ENCODE peak calls at places on chromosomes 5 and 9, in seven cellular contexts. E, Z, G, D, M, Y and Q are unnamed samples.

GRCh38 chr5:109253262-109253661 is 156.5 kb downstream of the PJA2 start:
- DNase-seq in E (no peak), Z (no peak), G (no peak), D (no peak), M (no peak), Y (no peak), Q (no peak)

GRCh38 chr5:136484808-136485207 is 119.5 kb upstream of the TRPC7 start:
- DNase-seq in E (no peak), Z (no peak), G (no peak), D (no peak), M (no peak), Y (no peak), Q (no peak)

GRCh38 chr5:128539038-128539429 is 989 bp upstream of the FBN2 start:
- DNase-seq in E (no peak), Z (no peak), G (peak), D (no peak), M (no peak), Y (peak), Q (no peak)

GRCh38 chr5:180803181-180804128 is 849 bp upstream of the MGAT1 start:
- DNase-seq in E (peak), Z (no peak), G (peak), D (peak), M (no peak), Y (no peak), Q (peak)

GRCh38 chr9:133545494-133546286 is 11.2 kb downstream of the ADAMTSL2 start:
- DNase-seq in E (no peak), Z (no peak), G (peak), D (peak), M (no peak), Y (no peak), Q (no peak)

GRCh38 chr5:126499278-126499677 is 76.1 kb downstream of the GRAMD2B start:
- DNase-seq in E (no peak), Z (no peak), G (no peak), D (no peak), M (no peak), Y (no peak), Q (no peak)

GRCh38 chr9:126122901-126123616 is 203.6 kb upstream of the MVB12B start:
- DNase-seq in E (no peak), Z (no peak), G (no peak), D (no peak), M (no peak), Y (no peak), Q (no peak)

GRCh38 chr5:148255456-148255855 is 13.1 kb upstream of the SPINK13 start:
- DNase-seq in E (no peak), Z (no peak), G (no peak), D (no peak), M (peak), Y (no peak), Q (no peak)

GRCh38 chr5:92641031-92641962 is 939.7 kb downstream of the NR2F1-AS1 start:
- DNase-seq in E (no peak), Z (no peak), G (peak), D (no peak), M (peak), Y (no peak), Q (no peak)

GRCh38 chr9:92626484-92626883 is 43.4 kb downstream of the IPPK start:
- DNase-seq in E (no peak), Z (no peak), G (no peak), D (no peak), M (no peak), Y (no peak), Q (no peak)

GRCh38 chr5:149265559-149265958 is 6.1 kb upstream of the AFAP1L1 start:
- DNase-seq in E (peak), Z (no peak), G (peak), D (no peak), M (no peak), Y (no peak), Q (no peak)

GRCh38 chr9:136312436-136312835 is 8.5 kb upstream of the CCDC187 start:
- DNase-seq in E (peak), Z (no peak), G (peak), D (no peak), M (no peak), Y (no peak), Q (no peak)

GRCh38 chr5:150208187-150209015 is 18.5 kb downstream of the SLC6A7 start:
- DNase-seq in E (no peak), Z (no peak), G (peak), D (no peak), M (peak), Y (no peak), Q (no peak)